ENCODE peak calls at places on chromosomes 12 and 14, in eight cellular contexts. One of them, this sample, is unnamed.
A peak's percentile ranks its signal among the peaks of the same experiment; 100 is the strongest.

GRCh38 chr12:22855456-22855855 is 230.5 kb downstream of the ETNK1 start:
- DNase-seq in HCT116: no peak
- DNase-seq in SK-N-SH: no peak
- DNase-seq in hepatocyte: no peak
- DNase-seq in OCI-LY7: no peak
- DNase-seq in GM23248: no peak
- DNase-seq in GM23338: peak; percentile 55
- DNase-seq in MM.1S: no peak
- DNase-seq in this sample: no peak

GRCh38 chr12:70449758-70450341 is 83.8 kb downstream of the KCNMB4 start:
- DNase-seq in hepatocyte: no peak
- DNase-seq in GM23248: no peak
- DNase-seq in MM.1S: peak; percentile 39
- DNase-seq in GM23338: no peak
- DNase-seq in OCI-LY7: no peak
- DNase-seq in SK-N-SH: no peak
- DNase-seq in HCT116: peak; percentile 16
- DNase-seq in this sample: no peak

GRCh38 chr14:104926619-104927431 is 2.1 kb downstream of the PLD4 start:
- DNase-seq in GM23248: no peak
- DNase-seq in OCI-LY7: peak; percentile 91
- DNase-seq in hepatocyte: no peak
- DNase-seq in HCT116: no peak
- DNase-seq in GM23338: peak; percentile 20
- DNase-seq in SK-N-SH: no peak
- DNase-seq in MM.1S: peak; percentile 76
- DNase-seq in this sample: no peak

GRCh38 chr14:38121280-38121679 is 86.4 kb upstream of the SSTR1 start:
- DNase-seq in GM23338: no peak
- DNase-seq in hepatocyte: no peak
- DNase-seq in MM.1S: no peak
- DNase-seq in OCI-LY7: peak; percentile 17
- DNase-seq in GM23248: no peak
- DNase-seq in HCT116: no peak
- DNase-seq in SK-N-SH: no peak
- DNase-seq in this sample: no peak

GRCh38 chr12:58463050-58463449 is 457.3 kb downstream of the LRIG3 start:
- DNase-seq in HCT116: no peak
- DNase-seq in SK-N-SH: no peak
- DNase-seq in GM23248: no peak
- DNase-seq in hepatocyte: no peak
- DNase-seq in OCI-LY7: no peak
- DNase-seq in MM.1S: no peak
- DNase-seq in GM23338: no peak
- DNase-seq in this sample: peak; percentile 55

GRCh38 chr14:30874120-30874998 is at the start of gene COCH:
- DNase-seq in MM.1S: peak; percentile 26
- DNase-seq in GM23248: peak; percentile 16
- DNase-seq in OCI-LY7: peak; percentile 82
- DNase-seq in HCT116: peak; percentile 4
- DNase-seq in SK-N-SH: peak; percentile 92
- DNase-seq in hepatocyte: peak; percentile 72
- DNase-seq in GM23338: peak; percentile 74
- DNase-seq in this sample: peak; percentile 45

GRCh38 chr14:74563233-74563585 is 48.8 kb downstream of the LTBP2 start:
- DNase-seq in HCT116: no peak
- DNase-seq in GM23248: no peak
- DNase-seq in SK-N-SH: no peak
- DNase-seq in GM23338: no peak
- DNase-seq in MM.1S: no peak
- DNase-seq in hepatocyte: no peak
- DNase-seq in OCI-LY7: no peak
- DNase-seq in this sample: peak; percentile 60

GRCh38 chr14:26191123-26191522 is 406.7 kb downstream of the NOVA1 start:
- DNase-seq in GM23248: peak; percentile 26
- DNase-seq in MM.1S: no peak
- DNase-seq in SK-N-SH: no peak
- DNase-seq in OCI-LY7: no peak
- DNase-seq in GM23338: peak; percentile 14
- DNase-seq in HCT116: no peak
- DNase-seq in hepatocyte: no peak
- DNase-seq in this sample: peak; percentile 25

GRCh38 chr12:3091030-3091304 is 13.8 kb downstream of the TSPAN9 start:
- DNase-seq in OCI-LY7: no peak
- DNase-seq in SK-N-SH: no peak
- DNase-seq in HCT116: no peak
- DNase-seq in hepatocyte: no peak
- DNase-seq in GM23248: no peak
- DNase-seq in MM.1S: no peak
- DNase-seq in GM23338: no peak
- DNase-seq in this sample: no peak

GRCh38 chr12:54349658-54350057 is 14.6 kb downstream of the GPR84 start:
- DNase-seq in OCI-LY7: no peak
- DNase-seq in GM23248: no peak
- DNase-seq in HCT116: no peak
- DNase-seq in GM23338: no peak
- DNase-seq in SK-N-SH: no peak
- DNase-seq in hepatocyte: no peak
- DNase-seq in MM.1S: no peak
- DNase-seq in this sample: no peak

GRCh38 chr12:13367973-13368372 is 171.4 kb downstream of the EMP1 start:
- DNase-seq in MM.1S: no peak
- DNase-seq in SK-N-SH: no peak
- DNase-seq in HCT116: no peak
- DNase-seq in GM23338: no peak
- DNase-seq in hepatocyte: no peak
- DNase-seq in GM23248: no peak
- DNase-seq in OCI-LY7: no peak
- DNase-seq in this sample: no peak

GRCh38 chr12:124558298-124558697 is 9.1 kb downstream of the NCOR2 start:
- DNase-seq in HCT116: no peak
- DNase-seq in hepatocyte: no peak
- DNase-seq in GM23248: no peak
- DNase-seq in MM.1S: no peak
- DNase-seq in GM23338: no peak
- DNase-seq in OCI-LY7: no peak
- DNase-seq in SK-N-SH: no peak
- DNase-seq in this sample: no peak

GRCh38 chr14:102646615-102647014 is 54.2 kb downstream of the RCOR1 start:
- DNase-seq in OCI-LY7: peak; percentile 49
- DNase-seq in HCT116: no peak
- DNase-seq in hepatocyte: no peak
- DNase-seq in GM23338: no peak
- DNase-seq in SK-N-SH: no peak
- DNase-seq in MM.1S: no peak
- DNase-seq in GM23248: no peak
- DNase-seq in this sample: no peak

GRCh38 chr14:29925106-29925722 is 2.4 kb downstream of the PRKD1 start:
- DNase-seq in SK-N-SH: no peak
- DNase-seq in OCI-LY7: no peak
- DNase-seq in HCT116: no peak
- DNase-seq in MM.1S: no peak
- DNase-seq in GM23338: peak; percentile 65
- DNase-seq in hepatocyte: no peak
- DNase-seq in GM23248: peak; percentile 83
- DNase-seq in this sample: no peak

DNA sequence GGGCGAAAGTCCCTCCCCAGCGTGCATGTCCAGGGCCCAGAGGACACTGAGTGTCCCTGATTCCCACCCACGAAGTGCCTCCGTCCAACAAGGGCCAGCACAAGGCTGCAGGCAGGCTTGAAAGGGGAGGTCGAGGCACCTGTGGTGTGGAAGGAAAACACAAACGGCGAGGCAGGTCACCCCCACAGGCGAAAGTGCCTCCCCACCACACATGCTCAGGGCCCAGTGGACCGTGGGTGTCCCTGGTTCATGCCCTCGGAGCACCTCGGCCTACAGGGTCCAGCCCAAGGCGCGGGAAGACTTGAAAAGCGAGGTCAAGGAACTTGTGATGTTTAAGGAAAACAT is 370.4 kb downstream of the ALG10 start:
- DNase-seq in HCT116: no peak
- DNase-seq in OCI-LY7: no peak
- DNase-seq in hepatocyte: no peak
- DNase-seq in MM.1S: no peak
- DNase-seq in GM23338: no peak
- DNase-seq in SK-N-SH: no peak
- DNase-seq in GM23248: no peak
- DNase-seq in this sample: no peak
- TF ChIP-seq EZH2phosphoT487 in HCT116: no peak
- TF ChIP-seq EZH2phosphoT487 in OCI-LY7: no peak
- TF ChIP-seq EZH2phosphoT487 in hepatocyte: no peak
- TF ChIP-seq EZH2phosphoT487 in MM.1S: no peak
- TF ChIP-seq EZH2phosphoT487 in GM23338: no peak
- TF ChIP-seq EZH2phosphoT487 in SK-N-SH: no peak
- TF ChIP-seq EZH2phosphoT487 in GM23248: no peak
- TF ChIP-seq EZH2phosphoT487 in this sample: no peak

DNA sequence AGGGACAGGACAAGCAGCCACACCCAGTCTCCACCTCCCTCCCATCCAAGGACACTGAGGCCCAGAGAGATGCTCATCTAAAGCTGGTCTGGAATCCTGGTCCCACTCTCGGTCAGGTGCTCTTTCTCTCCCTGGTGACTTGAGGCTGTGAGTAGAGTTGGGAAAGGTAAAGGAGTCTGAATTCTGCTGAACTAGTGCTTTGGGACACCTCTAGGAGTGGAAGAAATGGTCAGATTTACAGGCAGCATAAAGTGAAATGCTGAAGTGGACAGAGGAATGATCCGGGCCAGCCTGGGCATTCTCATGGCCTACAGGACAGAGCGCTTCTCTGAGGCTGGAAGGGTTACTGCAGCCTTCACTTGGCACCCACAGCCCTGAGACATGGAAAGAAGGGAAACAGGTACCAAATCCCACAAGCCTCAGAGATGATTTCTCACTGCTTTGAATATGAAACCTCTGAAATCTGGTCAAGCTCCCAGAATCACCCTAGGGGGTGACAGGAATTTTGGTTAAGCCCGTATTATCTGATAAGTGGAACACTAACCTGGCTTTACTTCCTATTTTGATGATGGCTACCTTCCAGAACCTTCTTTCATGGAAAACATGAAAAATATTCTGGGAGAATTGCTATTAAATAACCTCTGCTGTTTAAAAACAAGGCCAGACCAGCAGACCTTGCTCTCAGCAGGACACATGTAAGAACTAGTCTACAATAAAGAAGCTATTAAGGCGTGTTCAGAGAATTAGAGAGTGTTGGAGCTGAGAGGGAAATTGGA is 281.7 kb downstream of the ZFP36L1 start:
- DNase-seq in hepatocyte: no peak
- DNase-seq in GM23338: no peak
- DNase-seq in MM.1S: no peak
- DNase-seq in SK-N-SH: no peak
- DNase-seq in HCT116: no peak
- DNase-seq in OCI-LY7: no peak
- DNase-seq in GM23248: peak; percentile 35
- DNase-seq in this sample: no peak
- H3K27ac ChIP-seq in hepatocyte: peak overlapping the region; percentile 93
- H3K27ac ChIP-seq in GM23338: no peak overlapping the region
- H3K27ac ChIP-seq in MM.1S: no peak overlapping the region
- H3K27ac ChIP-seq in SK-N-SH: peak overlapping the region; percentile 91
- H3K27ac ChIP-seq in HCT116: no peak overlapping the region
- H3K27ac ChIP-seq in OCI-LY7: no peak overlapping the region
- H3K27ac ChIP-seq in GM23248: peak overlapping the region; percentile 55
- H3K27ac ChIP-seq in this sample: no peak overlapping the region

DNA sequence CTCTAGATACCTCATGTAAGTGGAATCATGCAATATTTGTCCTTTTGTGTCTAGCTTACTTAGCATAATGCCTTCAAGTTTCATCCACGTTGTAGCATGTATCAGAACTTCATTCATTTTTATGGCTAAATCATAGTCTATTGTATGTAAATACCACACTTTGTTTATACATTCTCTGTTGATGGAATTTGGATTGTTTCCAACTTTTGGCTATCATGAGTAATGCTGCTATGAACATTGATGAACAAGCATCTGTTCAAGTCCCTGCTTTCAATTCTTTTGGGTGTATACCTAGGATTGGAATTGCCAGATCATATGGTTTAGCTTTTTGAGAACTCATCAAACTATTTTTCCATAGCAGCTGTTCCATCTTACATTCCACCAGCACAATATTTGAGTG is 52.4 kb upstream of the CCND2 start:
- DNase-seq in hepatocyte: no peak
- DNase-seq in OCI-LY7: no peak
- DNase-seq in HCT116: no peak
- DNase-seq in GM23248: no peak
- DNase-seq in GM23338: no peak
- DNase-seq in MM.1S: no peak
- DNase-seq in SK-N-SH: no peak
- DNase-seq in this sample: no peak
- TF ChIP-seq EZH2phosphoT487 in hepatocyte: no peak
- TF ChIP-seq EZH2phosphoT487 in OCI-LY7: no peak
- TF ChIP-seq EZH2phosphoT487 in HCT116: no peak
- TF ChIP-seq EZH2phosphoT487 in GM23248: no peak
- TF ChIP-seq EZH2phosphoT487 in GM23338: no peak
- TF ChIP-seq EZH2phosphoT487 in MM.1S: no peak
- TF ChIP-seq EZH2phosphoT487 in SK-N-SH: no peak
- TF ChIP-seq EZH2phosphoT487 in this sample: no peak

GRCh38 chr12:56716933-56717880 is 7.9 kb downstream of the NACA start:
- DNase-seq in OCI-LY7: no peak
- DNase-seq in SK-N-SH: no peak
- DNase-seq in HCT116: no peak
- DNase-seq in GM23338: no peak
- DNase-seq in hepatocyte: no peak
- DNase-seq in GM23248: no peak
- DNase-seq in MM.1S: no peak
- DNase-seq in this sample: no peak
- H3K27ac ChIP-seq in OCI-LY7: peak overlapping the region; percentile 13
- H3K27ac ChIP-seq in SK-N-SH: no peak overlapping the region
- H3K27ac ChIP-seq in HCT116: no peak overlapping the region
- H3K27ac ChIP-seq in GM23338: no peak overlapping the region
- H3K27ac ChIP-seq in hepatocyte: no peak overlapping the region
- H3K27ac ChIP-seq in GM23248: no peak overlapping the region
- H3K27ac ChIP-seq in MM.1S: peak overlapping the region; percentile 95
- H3K27ac ChIP-seq in this sample: no peak overlapping the region

DNA sequence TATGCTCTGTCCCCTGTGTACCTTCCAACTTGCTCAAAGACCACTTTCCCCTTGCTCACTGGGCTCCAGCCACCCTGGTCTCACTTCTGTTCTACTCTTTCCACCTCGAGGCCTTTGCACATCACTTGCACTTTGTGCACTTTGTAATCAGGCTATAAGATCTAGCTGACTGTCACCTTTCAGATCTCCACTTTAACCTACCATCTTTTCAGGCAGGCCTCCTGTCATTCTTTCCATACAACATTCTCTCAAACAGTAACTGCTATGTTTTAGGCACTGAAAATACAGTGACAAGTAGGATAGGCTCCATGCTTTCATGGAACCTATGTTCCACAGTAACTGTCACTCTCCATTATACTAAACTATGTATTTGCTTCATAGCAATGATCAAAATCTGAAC is 14.0 kb downstream of the CPM start:
- DNase-seq in HCT116: no peak
- DNase-seq in GM23248: no peak
- DNase-seq in OCI-LY7: no peak
- DNase-seq in MM.1S: no peak
- DNase-seq in SK-N-SH: no peak
- DNase-seq in hepatocyte: no peak
- DNase-seq in GM23338: no peak
- DNase-seq in this sample: no peak
- TF ChIP-seq EZH2phosphoT487 in HCT116: no peak
- TF ChIP-seq EZH2phosphoT487 in GM23248: no peak
- TF ChIP-seq EZH2phosphoT487 in OCI-LY7: no peak
- TF ChIP-seq EZH2phosphoT487 in MM.1S: no peak
- TF ChIP-seq EZH2phosphoT487 in SK-N-SH: no peak
- TF ChIP-seq EZH2phosphoT487 in hepatocyte: no peak
- TF ChIP-seq EZH2phosphoT487 in GM23338: no peak
- TF ChIP-seq EZH2phosphoT487 in this sample: no peak

GRCh38 chr12:4766445-4766844 is 46.2 kb downstream of the GALNT8 start:
- DNase-seq in SK-N-SH: no peak
- DNase-seq in OCI-LY7: no peak
- DNase-seq in hepatocyte: no peak
- DNase-seq in HCT116: no peak
- DNase-seq in MM.1S: no peak
- DNase-seq in GM23248: no peak
- DNase-seq in GM23338: no peak
- DNase-seq in this sample: no peak
- H3K27ac ChIP-seq in SK-N-SH: no peak overlapping the region
- H3K27ac ChIP-seq in OCI-LY7: no peak overlapping the region
- H3K27ac ChIP-seq in hepatocyte: no peak overlapping the region
- H3K27ac ChIP-seq in HCT116: no peak overlapping the region
- H3K27ac ChIP-seq in MM.1S: no peak overlapping the region
- H3K27ac ChIP-seq in GM23248: no peak overlapping the region
- H3K27ac ChIP-seq in GM23338: no peak overlapping the region
- H3K27ac ChIP-seq in this sample: no peak overlapping the region